ENCODE peak calls at places on chromosome 19, in six cellular contexts. One of them, this sample, is unnamed.

GRCh38 chr19:970695-971094 is 13.4 kb upstream of the WDR18 start:
- DNase-seq in Calu3: no peak
- DNase-seq in neural crest cell: no peak
- DNase-seq in coronary artery: no peak
- DNase-seq in AG04450: no peak
- DNase-seq in MCF 10A: no peak
- DNase-seq in this sample: no peak

GRCh38 chr19:18879579-18880373 is 16.2 kb downstream of the CERS1 start:
- DNase-seq in MCF 10A: peak; percentile 47
- DNase-seq in Calu3: peak; percentile 34
- DNase-seq in neural crest cell: no peak
- DNase-seq in AG04450: no peak
- DNase-seq in coronary artery: no peak
- DNase-seq in this sample: no peak

GRCh38 chr19:18419195-18419698 is at the start of gene SSBP4:
- DNase-seq in coronary artery: no peak
- DNase-seq in AG04450: no peak
- DNase-seq in Calu3: peak; percentile 79
- DNase-seq in neural crest cell: peak; percentile 67
- DNase-seq in MCF 10A: peak; percentile 80
- DNase-seq in this sample: no peak

GRCh38 chr19:30853036-30853435 is 480.9 kb downstream of the ZNF536 start:
- DNase-seq in neural crest cell: no peak
- DNase-seq in AG04450: no peak
- DNase-seq in Calu3: no peak
- DNase-seq in MCF 10A: no peak
- DNase-seq in coronary artery: no peak
- DNase-seq in this sample: no peak

GRCh38 chr19:56751078-56751489 is 79.5 kb upstream of the ZNF835 start:
- DNase-seq in Calu3: no peak
- DNase-seq in neural crest cell: no peak
- DNase-seq in MCF 10A: no peak
- DNase-seq in AG04450: no peak
- DNase-seq in coronary artery: no peak
- DNase-seq in this sample: no peak

GRCh38 chr19:34504809-34505291 is 23.3 kb downstream of the WTIP start:
- DNase-seq in AG04450: no peak
- DNase-seq in coronary artery: no peak
- DNase-seq in MCF 10A: no peak
- DNase-seq in Calu3: no peak
- DNase-seq in neural crest cell: no peak
- DNase-seq in this sample: peak; percentile 42

GRCh38 chr19:42363614-42364346 is 26.3 kb downstream of the CNFN start:
- DNase-seq in MCF 10A: no peak
- DNase-seq in Calu3: no peak
- DNase-seq in coronary artery: no peak
- DNase-seq in AG04450: no peak
- DNase-seq in neural crest cell: no peak
- DNase-seq in this sample: no peak

GRCh38 chr19:13404236-13404635 is 102.0 kb downstream of the CACNA1A start:
- DNase-seq in AG04450: no peak
- DNase-seq in MCF 10A: no peak
- DNase-seq in neural crest cell: no peak
- DNase-seq in Calu3: no peak
- DNase-seq in coronary artery: no peak
- DNase-seq in this sample: no peak

GRCh38 chr19:21970466-21970865 is 40.3 kb downstream of the ZNF208 start:
- DNase-seq in Calu3: no peak
- DNase-seq in MCF 10A: no peak
- DNase-seq in coronary artery: no peak
- DNase-seq in neural crest cell: no peak
- DNase-seq in AG04450: no peak
- DNase-seq in this sample: no peak

GRCh38 chr19:40266111-40266510 is 19.0 kb downstream of the AKT2 start:
- DNase-seq in coronary artery: no peak
- DNase-seq in MCF 10A: no peak
- DNase-seq in Calu3: no peak
- DNase-seq in neural crest cell: no peak
- DNase-seq in AG04450: no peak
- DNase-seq in this sample: no peak

GRCh38 chr19:35938282-35939224 is 2.4 kb downstream of the LRFN3 start:
- DNase-seq in neural crest cell: no peak
- DNase-seq in coronary artery: no peak
- DNase-seq in AG04450: no peak
- DNase-seq in Calu3: no peak
- DNase-seq in MCF 10A: no peak
- DNase-seq in this sample: no peak

GRCh38 chr19:10339380-10339960 is at the start of gene ICAM3:
- DNase-seq in MCF 10A: no peak
- DNase-seq in neural crest cell: no peak
- DNase-seq in Calu3: no peak
- DNase-seq in coronary artery: no peak
- DNase-seq in AG04450: no peak
- DNase-seq in this sample: no peak

GRCh38 chr19:35555301-35556005 is 8.0 kb downstream of the ATP4A start:
- DNase-seq in AG04450: no peak
- DNase-seq in neural crest cell: no peak
- DNase-seq in MCF 10A: peak; percentile 41
- DNase-seq in Calu3: peak; percentile 71
- DNase-seq in coronary artery: no peak
- DNase-seq in this sample: no peak

GRCh38 chr19:1355258-1355973 is 28.3 kb upstream of the NDUFS7 start:
- DNase-seq in neural crest cell: no peak
- DNase-seq in MCF 10A: no peak
- DNase-seq in AG04450: no peak
- DNase-seq in coronary artery: no peak
- DNase-seq in Calu3: no peak
- DNase-seq in this sample: no peak

GRCh38 chr19:41785653-41786052 is 10.7 kb upstream of the CEACAM3 start:
- DNase-seq in MCF 10A: peak; percentile 87
- DNase-seq in coronary artery: no peak
- DNase-seq in neural crest cell: peak; percentile 49
- DNase-seq in AG04450: peak; percentile 29
- DNase-seq in Calu3: peak; percentile 84
- DNase-seq in this sample: no peak

GRCh38 chr19:49488046-49488862 is 846 bp downstream of the RPL13A start:
- DNase-seq in coronary artery: no peak
- DNase-seq in neural crest cell: no peak
- DNase-seq in Calu3: no peak
- DNase-seq in MCF 10A: no peak
- DNase-seq in AG04450: no peak
- DNase-seq in this sample: no peak

GRCh38 chr19:17648097-17648660 is 40.0 kb downstream of the UNC13A start:
- DNase-seq in coronary artery: no peak
- DNase-seq in MCF 10A: no peak
- DNase-seq in neural crest cell: no peak
- DNase-seq in AG04450: no peak
- DNase-seq in Calu3: no peak
- DNase-seq in this sample: no peak

GRCh38 chr19:49434907-49435577 is 6.3 kb downstream of the SLC17A7 start:
- DNase-seq in AG04450: no peak
- DNase-seq in MCF 10A: no peak
- DNase-seq in Calu3: no peak
- DNase-seq in coronary artery: no peak
- DNase-seq in neural crest cell: no peak
- DNase-seq in this sample: no peak

GRCh38 chr19:30739394-30739793 is 367.2 kb downstream of the ZNF536 start:
- DNase-seq in coronary artery: no peak
- DNase-seq in neural crest cell: no peak
- DNase-seq in MCF 10A: no peak
- DNase-seq in AG04450: no peak
- DNase-seq in Calu3: no peak
- DNase-seq in this sample: no peak

GRCh38 chr19:12994701-12995595 is at the start of gene NFIX:
- DNase-seq in AG04450: no peak
- DNase-seq in MCF 10A: peak; percentile 68
- DNase-seq in Calu3: peak; percentile 66
- DNase-seq in coronary artery: peak; percentile 79
- DNase-seq in neural crest cell: no peak
- DNase-seq in this sample: no peak

GRCh38 chr19:1183543-1184172 is 9.6 kb upstream of the SBNO2 start:
- DNase-seq in Calu3: peak; percentile 91
- DNase-seq in coronary artery: no peak
- DNase-seq in AG04450: no peak
- DNase-seq in neural crest cell: no peak
- DNase-seq in MCF 10A: peak; percentile 90
- DNase-seq in this sample: no peak

GRCh38 chr19:48501961-48502719 is 9.5 kb downstream of the LMTK3 start:
- DNase-seq in coronary artery: peak; percentile 74
- DNase-seq in neural crest cell: no peak
- DNase-seq in MCF 10A: peak; percentile 97
- DNase-seq in Calu3: peak; percentile 88
- DNase-seq in AG04450: no peak
- DNase-seq in this sample: peak; percentile 87

GRCh38 chr19:46718934-46719551 is 2.1 kb upstream of the PRKD2 start:
- DNase-seq in neural crest cell: no peak
- DNase-seq in Calu3: no peak
- DNase-seq in AG04450: no peak
- DNase-seq in MCF 10A: no peak
- DNase-seq in coronary artery: no peak
- DNase-seq in this sample: no peak

GRCh38 chr19:16088351-16088984 is 12.2 kb downstream of the TPM4 start:
- DNase-seq in MCF 10A: no peak
- DNase-seq in Calu3: peak; percentile 78
- DNase-seq in neural crest cell: no peak
- DNase-seq in coronary artery: no peak
- DNase-seq in AG04450: no peak
- DNase-seq in this sample: no peak

GRCh38 chr19:48154003-48154402 is 16.1 kb downstream of the LIG1 start:
- DNase-seq in AG04450: no peak
- DNase-seq in Calu3: no peak
- DNase-seq in MCF 10A: no peak
- DNase-seq in neural crest cell: no peak
- DNase-seq in coronary artery: no peak
- DNase-seq in this sample: no peak

DNA sequence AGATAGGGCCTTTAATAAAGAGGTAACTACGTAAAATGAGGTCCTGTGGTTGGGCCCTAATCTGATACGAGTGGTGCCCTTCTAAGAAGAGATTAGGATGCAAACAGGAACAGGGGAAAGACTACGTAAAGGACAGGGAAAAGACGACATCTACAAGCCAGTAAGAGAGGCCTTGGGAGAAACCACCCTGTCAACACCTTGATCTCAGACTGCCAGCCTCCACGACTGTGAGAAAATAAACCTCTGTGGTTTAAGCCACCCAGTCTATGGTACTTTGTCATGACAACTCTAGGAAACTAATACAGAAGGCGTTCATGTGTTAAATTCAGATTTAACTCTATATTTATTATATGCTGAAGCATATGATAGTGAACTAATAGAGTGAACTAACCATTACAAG is 566.3 kb downstream of the UQCRFS1 start:
- DNase-seq in neural crest cell: no peak
- DNase-seq in AG04450: no peak
- DNase-seq in Calu3: no peak
- DNase-seq in MCF 10A: no peak
- DNase-seq in coronary artery: no peak
- DNase-seq in this sample: no peak
- TF ChIP-seq CTCF in neural crest cell: no peak
- TF ChIP-seq CTCF in AG04450: no peak
- TF ChIP-seq CTCF in Calu3: no peak
- TF ChIP-seq CTCF in MCF 10A: no peak
- TF ChIP-seq CTCF in coronary artery: no peak
- TF ChIP-seq CTCF in this sample: no peak

GRCh38 chr19:54674021-54674617 is 11.3 kb downstream of the LILRB4 start:
- DNase-seq in neural crest cell: no peak
- DNase-seq in Calu3: peak; percentile 28
- DNase-seq in MCF 10A: peak; percentile 67
- DNase-seq in AG04450: no peak
- DNase-seq in coronary artery: no peak
- DNase-seq in this sample: no peak
- TF ChIP-seq CTCF in neural crest cell: peak; percentile 65
- TF ChIP-seq CTCF in Calu3: peak; percentile 79
- TF ChIP-seq CTCF in MCF 10A: peak; percentile 62
- TF ChIP-seq CTCF in AG04450: peak; percentile 34
- TF ChIP-seq CTCF in coronary artery: no peak
- TF ChIP-seq CTCF in this sample: peak; percentile 71

DNA sequence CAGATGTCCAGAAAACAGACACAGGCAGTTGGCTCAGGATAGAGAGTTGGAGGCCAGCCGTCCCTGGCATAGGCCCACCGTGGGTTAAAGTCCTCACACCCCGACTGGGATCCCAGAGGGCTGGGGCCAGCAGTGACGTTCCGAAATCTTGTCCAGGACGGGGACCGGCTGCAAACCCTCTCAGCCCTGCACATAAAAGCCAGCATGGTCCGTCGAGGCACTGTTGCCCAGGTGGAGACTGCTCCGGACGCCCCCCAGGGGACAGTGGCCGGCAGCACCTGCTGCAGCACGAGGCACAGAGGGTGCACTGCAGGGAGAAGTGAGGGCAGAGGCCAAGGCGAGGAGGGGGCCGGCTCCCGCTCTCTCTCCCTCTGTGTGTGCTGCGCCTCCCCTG is 4.3 kb upstream of the IFNL2 start:
- DNase-seq in AG04450: no peak
- DNase-seq in Calu3: no peak
- DNase-seq in neural crest cell: no peak
- DNase-seq in MCF 10A: no peak
- DNase-seq in coronary artery: no peak
- DNase-seq in this sample: no peak
- TF ChIP-seq CTCF in AG04450: no peak
- TF ChIP-seq CTCF in Calu3: no peak
- TF ChIP-seq CTCF in neural crest cell: no peak
- TF ChIP-seq CTCF in MCF 10A: no peak
- TF ChIP-seq CTCF in coronary artery: no peak
- TF ChIP-seq CTCF in this sample: no peak

GRCh38 chr19:2461751-2462634 is 5.2 kb upstream of the LMNB2 start:
- DNase-seq in neural crest cell: peak; percentile 40
- DNase-seq in coronary artery: no peak
- DNase-seq in Calu3: peak; percentile 66
- DNase-seq in MCF 10A: peak; percentile 90
- DNase-seq in AG04450: no peak
- DNase-seq in this sample: no peak
- TF ChIP-seq CTCF in neural crest cell: no peak
- TF ChIP-seq CTCF in coronary artery: no peak
- TF ChIP-seq CTCF in Calu3: no peak
- TF ChIP-seq CTCF in MCF 10A: peak; percentile 21
- TF ChIP-seq CTCF in AG04450: peak; percentile 25
- TF ChIP-seq CTCF in this sample: no peak

GRCh38 chr19:8371011-8371804 is 7.3 kb downstream of the ANGPTL4 start:
- DNase-seq in MCF 10A: no peak
- DNase-seq in neural crest cell: no peak
- DNase-seq in AG04450: no peak
- DNase-seq in coronary artery: no peak
- DNase-seq in Calu3: no peak
- DNase-seq in this sample: no peak

GRCh38 chr19:8377598-8377997 is 12.6 kb upstream of the RAB11B start:
- DNase-seq in AG04450: no peak
- DNase-seq in Calu3: no peak
- DNase-seq in coronary artery: no peak
- DNase-seq in neural crest cell: no peak
- DNase-seq in MCF 10A: no peak
- DNase-seq in this sample: no peak

GRCh38 chr19:8370176-8371010 is 6.4 kb downstream of the ANGPTL4 start:
- DNase-seq in coronary artery: no peak
- DNase-seq in AG04450: no peak
- DNase-seq in MCF 10A: peak; percentile 37
- DNase-seq in Calu3: no peak
- DNase-seq in neural crest cell: no peak
- DNase-seq in this sample: no peak

GRCh38 chr19:8373867-8374813 is 10.2 kb downstream of the ANGPTL4 start:
- DNase-seq in coronary artery: peak; percentile 70
- DNase-seq in Calu3: no peak
- DNase-seq in AG04450: no peak
- DNase-seq in neural crest cell: no peak
- DNase-seq in MCF 10A: peak; percentile 49
- DNase-seq in this sample: no peak
- TF ChIP-seq CTCF in coronary artery: no peak
- TF ChIP-seq CTCF in Calu3: no peak
- TF ChIP-seq CTCF in AG04450: no peak
- TF ChIP-seq CTCF in neural crest cell: no peak
- TF ChIP-seq CTCF in MCF 10A: no peak
- TF ChIP-seq CTCF in this sample: no peak

This sample was measured in type B pancreatic cell.